ENCODE peak calls at places on chromosomes 4 and X, in seven cellular contexts. A is sigmoid colon, M is adrenal gland, N is mammary epithelial cell, Z is RWPE1, B is A549, Y is AG04450. S is an unnamed sample.

GRCh38 chr4:76074468-76074867 is at the start of gene ART3:
- DNase-seq in B (no peak), Y (no peak), Z (no peak), N (no peak), M (no peak), A (no peak), S (no peak)

GRCh38 chr4:129362685-129363274 is 266.8 kb downstream of the C4orf33 start:
- DNase-seq in Z (peak; percentile 46), B (peak; percentile 63), Y (peak; percentile 37), N (peak; percentile 51), M (peak; percentile 65), A (no peak), S (peak; percentile 69)

GRCh38 chr4:185112104-185112503 is 31.0 kb upstream of the SLC25A4 start:
- DNase-seq in Y (peak; percentile 75), N (peak; percentile 94), Z (peak; percentile 94), A (no peak), M (peak; percentile 76), B (peak; percentile 71), S (no peak)

GRCh38 chr4:54661156-54661555 is 3.4 kb downstream of the KIT start:
- DNase-seq in N (peak; percentile 19), B (no peak), Z (peak; percentile 60), M (no peak), A (no peak), Y (no peak), S (no peak)

GRCh38 chrX:28787206-28787605 is 200.0 kb downstream of the IL1RAPL1 start:
- DNase-seq in Y (peak; percentile 33), Z (peak; percentile 36), M (no peak), A (no peak), B (peak; percentile 10), N (peak; percentile 65), S (no peak)

GRCh38 chr4:74738756-74739155 is 55.6 kb downstream of the BTC start:
- DNase-seq in Z (peak; percentile 59), A (no peak), M (no peak), N (peak; percentile 52), Y (no peak), B (no peak), S (no peak)

GRCh38 chrX:13103111-13103913 is 58.9 kb upstream of the FAM9C start:
- DNase-seq in N (peak; percentile 66), Y (no peak), M (no peak), B (no peak), Z (no peak), A (no peak), S (no peak)

GRCh38 chr4:66949424-66949823 is 595.9 kb downstream of the CENPC start:
- DNase-seq in B (no peak), N (no peak), Y (no peak), A (no peak), Z (no peak), M (no peak), S (no peak)

GRCh38 chr4:121048165-121048564 is 24.2 kb downstream of the NDNF start:
- DNase-seq in Z (no peak), M (no peak), A (no peak), Y (no peak), B (no peak), N (no peak), S (no peak)

GRCh38 chr4:544386-545105 is 31.5 kb downstream of the TMEM271 start:
- DNase-seq in B (no peak), A (no peak), Z (no peak), N (no peak), M (no peak), Y (no peak), S (no peak)

GRCh38 chr4:26174033-26174432 is 146.8 kb upstream of the RBPJ start:
- DNase-seq in Z (no peak), Y (no peak), A (no peak), B (no peak), M (no peak), N (no peak), S (no peak)

GRCh38 chr4:24772061-24772705 is 23.2 kb upstream of the SOD3 start:
- DNase-seq in B (no peak), Z (no peak), N (no peak), A (no peak), M (no peak), Y (no peak), S (no peak)

GRCh38 chr4:1502976-1503375 is 96.7 kb upstream of the NKX1-1 start:
- DNase-seq in A (peak; percentile 62), B (no peak), Y (no peak), N (no peak), M (no peak), Z (no peak), S (no peak)

GRCh38 chr4:185222598-185222997 is 13.2 kb downstream of the SNX25 start:
- DNase-seq in Z (no peak), B (no peak), M (no peak), Y (no peak), A (no peak), N (peak; percentile 42), S (no peak)

DNA sequence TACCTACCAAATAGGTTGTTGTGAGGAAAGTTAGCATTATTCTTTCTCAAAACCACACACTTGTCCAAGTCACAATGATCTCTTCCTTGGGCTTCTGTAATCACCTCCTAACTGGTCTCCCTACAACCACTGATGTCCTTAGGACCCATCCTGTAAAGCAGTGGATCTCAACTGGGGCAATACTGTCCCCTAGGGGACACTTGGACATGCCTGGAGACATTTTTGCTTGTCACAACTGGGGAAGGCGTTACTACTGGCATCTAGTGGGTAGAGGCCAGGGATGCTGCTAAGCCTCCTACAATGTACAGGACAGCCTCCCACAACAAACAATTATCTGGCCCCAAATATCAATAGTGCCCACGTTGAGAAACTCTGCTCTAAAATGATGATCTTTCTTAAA is 118.7 kb upstream of the AP1S2 start:
- DNase-seq in A (no peak), N (peak; percentile 48), Y (no peak), M (peak; percentile 23), Z (peak; percentile 3), B (peak; percentile 33), S (peak; percentile 10)
- TF ChIP-seq CTCF in A (no peak), N (peak; percentile 62), Y (peak; percentile 17), M (peak; percentile 48), Z (no peak), B (no peak), S (peak; percentile 42)

DNA sequence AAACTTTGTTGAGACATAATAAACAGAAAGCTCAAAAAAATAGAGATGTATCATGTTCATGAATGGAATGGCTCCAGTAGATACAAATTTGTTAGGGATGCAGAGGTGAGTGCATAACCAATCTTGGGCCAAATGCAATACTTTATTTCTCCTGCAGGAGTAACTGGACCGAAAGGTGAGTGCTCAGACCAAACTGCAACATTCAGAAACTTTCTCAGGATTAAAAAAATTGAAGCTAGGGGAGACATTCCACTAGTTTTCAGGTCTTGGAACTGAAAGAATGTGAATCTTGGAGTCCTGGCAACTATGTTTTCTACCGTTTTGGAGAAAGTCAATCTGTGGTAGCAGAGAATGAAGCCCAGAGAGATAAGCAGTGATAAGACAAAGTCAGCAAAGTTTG is 21.2 kb upstream of the LCORL start:
- DNase-seq in M (no peak), B (no peak), N (no peak), Y (no peak), Z (no peak), A (no peak), S (no peak)
- TF ChIP-seq CTCF in M (peak; percentile 21), B (no peak), N (peak; percentile 31), Y (peak; percentile 34), Z (peak; percentile 13), A (no peak), S (peak; percentile 47)

GRCh38 chr4:105634402-105634801 is 74.1 kb downstream of the INTS12 start:
- DNase-seq in Y (no peak), M (no peak), B (no peak), A (no peak), N (no peak), Z (no peak), S (no peak)

GRCh38 chr4:105633241-105633640 is 75.2 kb downstream of the INTS12 start:
- DNase-seq in N (peak; percentile 79), B (no peak), A (no peak), Z (peak; percentile 47), M (no peak), Y (no peak), S (no peak)

GRCh38 chr4:105632599-105632998 is 75.9 kb downstream of the INTS12 start:
- DNase-seq in N (no peak), B (no peak), Y (no peak), A (no peak), M (no peak), Z (no peak), S (no peak)

GRCh38 chr4:105630670-105631655 is 77.5 kb downstream of the INTS12 start:
- DNase-seq in N (peak; percentile 74), A (no peak), Z (peak; percentile 21), M (no peak), Y (no peak), B (no peak), S (no peak)

GRCh38 chr4:105631818-105632400 is 76.6 kb downstream of the INTS12 start:
- DNase-seq in M (no peak), B (no peak), N (no peak), Y (no peak), Z (no peak), A (no peak), S (no peak)
- TF ChIP-seq CTCF in M (no peak), B (no peak), N (no peak), Y (no peak), Z (no peak), A (no peak), S (no peak)

DNA sequence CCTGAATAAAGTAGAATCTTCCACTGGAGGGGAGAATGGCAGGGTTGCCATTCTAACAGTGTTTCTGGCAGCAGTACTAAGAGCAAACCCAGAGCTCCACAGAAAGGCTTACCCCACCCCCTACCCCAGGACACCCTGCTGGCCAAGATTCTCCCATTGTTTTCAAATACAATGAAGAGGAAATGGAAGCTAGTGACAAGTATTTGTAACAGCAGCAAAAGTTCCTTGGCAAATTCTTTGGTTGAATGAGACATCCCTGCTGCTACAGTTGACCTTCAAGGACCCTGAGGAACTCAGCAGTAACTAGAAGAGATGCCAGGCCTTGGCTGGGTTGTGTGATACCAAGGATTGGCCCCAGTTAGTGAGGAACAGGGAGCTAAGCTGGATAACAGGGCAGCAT is 124.2 kb upstream of the DGKK start:
- DNase-seq in A (no peak), Y (no peak), Z (no peak), N (no peak), M (no peak), B (no peak), S (no peak)
- TF ChIP-seq CTCF in A (no peak), Y (no peak), Z (no peak), N (no peak), M (no peak), B (no peak), S (no peak)

GRCh38 chr4:3765271-3766206 is 646 bp upstream of the ADRA2C start:
- DNase-seq in Z (peak; percentile 13), Y (no peak), B (peak; percentile 56), N (peak; percentile 33), M (peak; percentile 40), A (no peak), S (peak; percentile 53)
- TF ChIP-seq CTCF in Z (no peak), Y (no peak), B (peak; percentile 56), N (no peak), M (no peak), A (no peak), S (peak; percentile 52)

DNA sequence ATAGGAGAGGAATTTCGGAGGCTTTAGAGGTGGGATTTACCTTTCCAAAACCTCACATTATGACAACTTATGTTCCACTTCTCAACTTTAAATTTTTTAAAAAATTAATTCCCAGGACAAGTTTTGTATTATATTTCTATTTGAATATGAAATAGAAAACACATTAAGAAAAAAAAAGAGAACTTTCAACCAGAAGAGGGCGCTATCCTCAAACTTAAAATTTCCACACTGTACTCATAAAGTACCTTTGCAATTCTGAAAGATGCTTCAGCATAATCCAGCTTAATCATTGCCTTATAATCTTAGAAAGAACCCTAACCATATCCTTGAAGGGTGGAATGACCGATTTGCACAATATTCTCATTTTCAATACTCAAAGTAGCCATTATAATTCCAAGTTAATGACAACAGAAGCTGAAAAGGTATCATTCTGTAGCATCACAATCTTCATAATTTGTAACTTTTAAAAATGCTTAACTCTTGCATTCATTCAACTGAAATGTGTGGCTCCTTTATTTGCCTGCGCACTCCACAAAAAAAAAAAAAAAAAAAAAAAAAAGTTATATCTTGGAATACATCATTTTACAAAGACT is 158.0 kb downstream of the KCNIP4 start:
- DNase-seq in Y (no peak), B (peak; percentile 20), Z (no peak), N (peak; percentile 30), M (no peak), A (no peak), S (no peak)
- TF ChIP-seq CTCF in Y (peak; percentile 41), B (peak; percentile 57), Z (peak; percentile 39), N (peak; percentile 11), M (peak; percentile 50), A (peak; percentile 38), S (peak; percentile 77)